ENCODE peak calls at places on chromosomes 4 and X, in nine cellular contexts. One of them, this sample, is unnamed.

GRCh38 chrX:153649178-153649914 is 2.3 kb downstream of the DUSP9 start:
- DNase-seq in psoas muscle: peak; percentile 60
- DNase-seq in adipocyte: no peak
- DNase-seq in H7: peak; percentile 94
- DNase-seq in ascending aorta: no peak
- DNase-seq in astrocyte: no peak
- DNase-seq in Panc1: no peak
- DNase-seq in IMR-90: no peak
- DNase-seq in CD4-positive, alpha-beta memory T cell: peak; percentile 38
- DNase-seq in this sample: no peak

GRCh38 chr4:125313497-125313896 is 1.3 kb upstream of the FAT4 start:
- DNase-seq in ascending aorta: no peak
- DNase-seq in astrocyte: peak; percentile 73
- DNase-seq in psoas muscle: no peak
- DNase-seq in CD4-positive, alpha-beta memory T cell: peak; percentile 25
- DNase-seq in Panc1: no peak
- DNase-seq in IMR-90: peak; percentile 94
- DNase-seq in H7: peak; percentile 55
- DNase-seq in adipocyte: peak; percentile 98
- DNase-seq in this sample: peak; percentile 91

GRCh38 chrX:136909119-136909705 is 28.7 kb upstream of the RBMX start:
- DNase-seq in psoas muscle: peak; percentile 89
- DNase-seq in astrocyte: peak; percentile 33
- DNase-seq in IMR-90: peak; percentile 45
- DNase-seq in ascending aorta: peak; percentile 23
- DNase-seq in Panc1: peak; percentile 30
- DNase-seq in adipocyte: peak; percentile 86
- DNase-seq in CD4-positive, alpha-beta memory T cell: peak; percentile 75
- DNase-seq in H7: peak; percentile 97
- DNase-seq in this sample: peak; percentile 78

GRCh38 chrX:19212037-19212436 is 89.8 kb upstream of the ADGRG2 start:
- DNase-seq in astrocyte: no peak
- DNase-seq in H7: no peak
- DNase-seq in IMR-90: no peak
- DNase-seq in Panc1: no peak
- DNase-seq in CD4-positive, alpha-beta memory T cell: no peak
- DNase-seq in psoas muscle: no peak
- DNase-seq in adipocyte: no peak
- DNase-seq in ascending aorta: no peak
- DNase-seq in this sample: no peak

GRCh38 chr4:156971168-156971601 is 414 bp downstream of the PDGFC start:
- DNase-seq in CD4-positive, alpha-beta memory T cell: no peak
- DNase-seq in IMR-90: no peak
- DNase-seq in H7: peak; percentile 77
- DNase-seq in astrocyte: no peak
- DNase-seq in ascending aorta: no peak
- DNase-seq in Panc1: no peak
- DNase-seq in adipocyte: no peak
- DNase-seq in psoas muscle: peak; percentile 51
- DNase-seq in this sample: no peak

GRCh38 chr4:138405934-138406567 is 163.9 kb upstream of the SLC7A11 start:
- DNase-seq in CD4-positive, alpha-beta memory T cell: no peak
- DNase-seq in psoas muscle: no peak
- DNase-seq in Panc1: no peak
- DNase-seq in astrocyte: peak; percentile 51
- DNase-seq in adipocyte: peak; percentile 73
- DNase-seq in ascending aorta: no peak
- DNase-seq in IMR-90: peak; percentile 72
- DNase-seq in H7: no peak
- DNase-seq in this sample: peak; percentile 70

GRCh38 chrX:123476636-123477219 is 256.1 kb downstream of the THOC2 start:
- DNase-seq in adipocyte: peak; percentile 15
- DNase-seq in IMR-90: no peak
- DNase-seq in astrocyte: no peak
- DNase-seq in ascending aorta: no peak
- DNase-seq in psoas muscle: no peak
- DNase-seq in CD4-positive, alpha-beta memory T cell: no peak
- DNase-seq in Panc1: no peak
- DNase-seq in H7: no peak
- DNase-seq in this sample: no peak

GRCh38 chr4:41573458-41574129 is 35.6 kb downstream of the LIMCH1 start:
- DNase-seq in astrocyte: peak; percentile 64
- DNase-seq in H7: no peak
- DNase-seq in psoas muscle: no peak
- DNase-seq in IMR-90: no peak
- DNase-seq in ascending aorta: no peak
- DNase-seq in Panc1: no peak
- DNase-seq in CD4-positive, alpha-beta memory T cell: no peak
- DNase-seq in adipocyte: peak; percentile 34
- DNase-seq in this sample: peak; percentile 49

GRCh38 chr4:145735330-145735638 is 55.3 kb downstream of the C4orf51 start:
- DNase-seq in IMR-90: peak; percentile 96
- DNase-seq in psoas muscle: no peak
- DNase-seq in adipocyte: peak; percentile 86
- DNase-seq in Panc1: no peak
- DNase-seq in CD4-positive, alpha-beta memory T cell: no peak
- DNase-seq in H7: no peak
- DNase-seq in astrocyte: peak; percentile 98
- DNase-seq in ascending aorta: no peak
- DNase-seq in this sample: peak; percentile 91

GRCh38 chr4:108547682-108548081 is 72.7 kb upstream of the RPL34 start:
- DNase-seq in psoas muscle: no peak
- DNase-seq in ascending aorta: no peak
- DNase-seq in Panc1: no peak
- DNase-seq in IMR-90: no peak
- DNase-seq in H7: no peak
- DNase-seq in astrocyte: no peak
- DNase-seq in CD4-positive, alpha-beta memory T cell: no peak
- DNase-seq in adipocyte: no peak
- DNase-seq in this sample: no peak

GRCh38 chrX:106698693-106699092 is 27.8 kb upstream of the RNF128 start:
- DNase-seq in H7: no peak
- DNase-seq in adipocyte: peak; percentile 27
- DNase-seq in CD4-positive, alpha-beta memory T cell: no peak
- DNase-seq in astrocyte: peak; percentile 38
- DNase-seq in ascending aorta: no peak
- DNase-seq in Panc1: no peak
- DNase-seq in IMR-90: peak; percentile 67
- DNase-seq in psoas muscle: no peak
- DNase-seq in this sample: peak; percentile 13

GRCh38 chr4:14458463-14458862 is 543.8 kb upstream of the CPEB2 start:
- DNase-seq in IMR-90: no peak
- DNase-seq in Panc1: no peak
- DNase-seq in psoas muscle: no peak
- DNase-seq in CD4-positive, alpha-beta memory T cell: no peak
- DNase-seq in astrocyte: no peak
- DNase-seq in H7: no peak
- DNase-seq in ascending aorta: no peak
- DNase-seq in adipocyte: no peak
- DNase-seq in this sample: no peak

GRCh38 chr4:155578219-155578618 is 88.4 kb upstream of the GUCY1A1 start:
- DNase-seq in IMR-90: peak; percentile 50
- DNase-seq in ascending aorta: no peak
- DNase-seq in astrocyte: peak; percentile 39
- DNase-seq in Panc1: no peak
- DNase-seq in CD4-positive, alpha-beta memory T cell: no peak
- DNase-seq in H7: no peak
- DNase-seq in psoas muscle: no peak
- DNase-seq in adipocyte: no peak
- DNase-seq in this sample: no peak

GRCh38 chr4:108453366-108453765 is 167.0 kb upstream of the RPL34 start:
- DNase-seq in H7: no peak
- DNase-seq in psoas muscle: no peak
- DNase-seq in Panc1: no peak
- DNase-seq in adipocyte: no peak
- DNase-seq in IMR-90: no peak
- DNase-seq in CD4-positive, alpha-beta memory T cell: no peak
- DNase-seq in ascending aorta: no peak
- DNase-seq in astrocyte: no peak
- DNase-seq in this sample: no peak

GRCh38 chr4:5760936-5761480 is 50.0 kb downstream of the EVC start:
- DNase-seq in H7: no peak
- DNase-seq in Panc1: no peak
- DNase-seq in ascending aorta: no peak
- DNase-seq in CD4-positive, alpha-beta memory T cell: no peak
- DNase-seq in astrocyte: no peak
- DNase-seq in psoas muscle: no peak
- DNase-seq in adipocyte: no peak
- DNase-seq in IMR-90: no peak
- DNase-seq in this sample: no peak

GRCh38 chr4:153937289-153937688 is 148.4 kb upstream of the SFRP2 start:
- DNase-seq in ascending aorta: no peak
- DNase-seq in Panc1: no peak
- DNase-seq in psoas muscle: no peak
- DNase-seq in CD4-positive, alpha-beta memory T cell: no peak
- DNase-seq in IMR-90: no peak
- DNase-seq in H7: no peak
- DNase-seq in adipocyte: no peak
- DNase-seq in astrocyte: no peak
- DNase-seq in this sample: no peak

GRCh38 chr4:108370291-108370690 is 201.6 kb upstream of the LEF1 start:
- DNase-seq in ascending aorta: no peak
- DNase-seq in psoas muscle: no peak
- DNase-seq in adipocyte: no peak
- DNase-seq in IMR-90: no peak
- DNase-seq in H7: no peak
- DNase-seq in astrocyte: no peak
- DNase-seq in Panc1: no peak
- DNase-seq in CD4-positive, alpha-beta memory T cell: no peak
- DNase-seq in this sample: no peak

GRCh38 chr4:72918362-72918761 is 151.2 kb downstream of the COX18 start:
- DNase-seq in ascending aorta: no peak
- DNase-seq in adipocyte: no peak
- DNase-seq in H7: no peak
- DNase-seq in astrocyte: no peak
- DNase-seq in Panc1: no peak
- DNase-seq in IMR-90: no peak
- DNase-seq in psoas muscle: no peak
- DNase-seq in CD4-positive, alpha-beta memory T cell: no peak
- DNase-seq in this sample: no peak

GRCh38 chrX:124098089-124098488 is 136.6 kb downstream of the STAG2 start:
- DNase-seq in Panc1: peak; percentile 17
- DNase-seq in IMR-90: peak; percentile 51
- DNase-seq in psoas muscle: no peak
- DNase-seq in H7: no peak
- DNase-seq in ascending aorta: no peak
- DNase-seq in adipocyte: peak; percentile 66
- DNase-seq in astrocyte: peak; percentile 24
- DNase-seq in CD4-positive, alpha-beta memory T cell: peak; percentile 17
- DNase-seq in this sample: peak; percentile 36

GRCh38 chr4:189090174-189090814 is 850.4 kb upstream of the FRG1 start:
- DNase-seq in CD4-positive, alpha-beta memory T cell: no peak
- DNase-seq in IMR-90: peak; percentile 45
- DNase-seq in H7: peak; percentile 69
- DNase-seq in astrocyte: no peak
- DNase-seq in adipocyte: peak; percentile 52
- DNase-seq in Panc1: no peak
- DNase-seq in ascending aorta: no peak
- DNase-seq in psoas muscle: no peak
- DNase-seq in this sample: peak; percentile 61

GRCh38 chrX:73867144-73867543 is 304.1 kb downstream of the CHIC1 start:
- DNase-seq in adipocyte: no peak
- DNase-seq in H7: no peak
- DNase-seq in Panc1: no peak
- DNase-seq in IMR-90: no peak
- DNase-seq in psoas muscle: no peak
- DNase-seq in astrocyte: no peak
- DNase-seq in ascending aorta: no peak
- DNase-seq in CD4-positive, alpha-beta memory T cell: no peak
- DNase-seq in this sample: no peak
- H3K4me3 ChIP-seq in adipocyte: no peak overlapping the region
- H3K4me3 ChIP-seq in H7: no peak overlapping the region
- H3K4me3 ChIP-seq in Panc1: no peak overlapping the region
- H3K4me3 ChIP-seq in IMR-90: no peak overlapping the region
- H3K4me3 ChIP-seq in psoas muscle: no peak overlapping the region
- H3K4me3 ChIP-seq in astrocyte: no peak overlapping the region
- H3K4me3 ChIP-seq in ascending aorta: no peak overlapping the region
- H3K4me3 ChIP-seq in CD4-positive, alpha-beta memory T cell: no peak overlapping the region
- H3K4me3 ChIP-seq in this sample: no peak overlapping the region

DNA sequence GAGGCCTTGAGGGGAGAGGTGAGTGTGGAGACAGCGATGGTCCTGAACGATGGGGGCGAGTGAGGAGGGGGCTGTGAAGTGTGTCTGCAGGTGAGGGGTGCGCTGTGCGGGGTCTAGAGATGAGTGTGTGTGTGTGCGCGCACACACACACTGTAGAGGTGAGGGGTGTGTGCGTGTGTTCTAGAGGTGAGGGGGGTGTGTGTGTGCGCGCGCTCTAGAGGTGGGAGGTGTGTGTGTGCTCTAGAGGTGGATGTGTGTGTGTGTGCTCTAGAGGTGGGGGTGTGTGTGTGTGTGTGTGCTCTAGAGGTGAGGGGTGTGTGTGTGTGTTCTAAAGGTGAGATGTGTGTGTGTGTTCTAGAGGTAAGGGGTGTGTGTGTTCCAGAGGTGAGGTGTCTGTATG is 574 bp downstream of the BST1 start:
- DNase-seq in astrocyte: no peak
- DNase-seq in H7: no peak
- DNase-seq in CD4-positive, alpha-beta memory T cell: no peak
- DNase-seq in IMR-90: no peak
- DNase-seq in psoas muscle: no peak
- DNase-seq in Panc1: no peak
- DNase-seq in adipocyte: no peak
- DNase-seq in ascending aorta: no peak
- DNase-seq in this sample: no peak
- H3K4me3 ChIP-seq in astrocyte: peak overlapping the region; percentile 73
- H3K4me3 ChIP-seq in H7: no peak overlapping the region
- H3K4me3 ChIP-seq in CD4-positive, alpha-beta memory T cell: no peak overlapping the region
- H3K4me3 ChIP-seq in IMR-90: peak overlapping the region; percentile 39
- H3K4me3 ChIP-seq in psoas muscle: peak overlapping the region; percentile 63
- H3K4me3 ChIP-seq in Panc1: no peak overlapping the region
- H3K4me3 ChIP-seq in adipocyte: peak overlapping the region; percentile 83
- H3K4me3 ChIP-seq in ascending aorta: peak overlapping the region; percentile 75
- H3K4me3 ChIP-seq in this sample: no peak overlapping the region

GRCh38 chrX:46757052-46757451 is 1.9 kb downstream of the SLC9A7 start:
- DNase-seq in astrocyte: no peak
- DNase-seq in psoas muscle: no peak
- DNase-seq in adipocyte: no peak
- DNase-seq in CD4-positive, alpha-beta memory T cell: no peak
- DNase-seq in ascending aorta: no peak
- DNase-seq in IMR-90: no peak
- DNase-seq in H7: no peak
- DNase-seq in Panc1: no peak
- DNase-seq in this sample: no peak
- H3K4me3 ChIP-seq in astrocyte: peak overlapping the region; percentile 73
- H3K4me3 ChIP-seq in psoas muscle: no peak overlapping the region
- H3K4me3 ChIP-seq in adipocyte: no peak overlapping the region
- H3K4me3 ChIP-seq in CD4-positive, alpha-beta memory T cell: no peak overlapping the region
- H3K4me3 ChIP-seq in ascending aorta: no peak overlapping the region
- H3K4me3 ChIP-seq in IMR-90: peak overlapping the region; percentile 14
- H3K4me3 ChIP-seq in H7: no peak overlapping the region
- H3K4me3 ChIP-seq in Panc1: peak overlapping the region; percentile 65
- H3K4me3 ChIP-seq in this sample: peak overlapping the region; percentile 86

DNA sequence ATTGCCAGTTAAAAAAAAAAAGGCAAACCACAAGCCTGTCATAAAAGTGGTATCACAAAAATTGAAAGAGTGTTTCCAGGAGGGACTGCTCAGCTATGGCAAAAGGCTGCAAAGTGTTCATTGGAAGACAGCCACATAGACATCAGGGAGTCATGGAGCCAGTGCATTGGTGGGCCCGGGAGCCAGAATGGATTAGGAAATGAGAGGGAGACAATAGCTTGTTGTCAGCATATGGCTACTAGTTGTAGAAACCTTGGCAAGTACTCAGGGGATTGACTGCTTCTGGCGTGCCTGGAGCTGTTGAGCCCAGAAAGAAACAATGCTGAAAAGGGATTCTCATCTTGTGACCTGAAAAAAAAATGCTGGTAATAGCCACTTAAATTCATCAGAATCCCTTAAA is 5.0 kb downstream of the GAR1 start:
- DNase-seq in psoas muscle: no peak
- DNase-seq in IMR-90: no peak
- DNase-seq in ascending aorta: no peak
- DNase-seq in astrocyte: peak; percentile 30
- DNase-seq in adipocyte: no peak
- DNase-seq in Panc1: no peak
- DNase-seq in CD4-positive, alpha-beta memory T cell: no peak
- DNase-seq in H7: no peak
- DNase-seq in this sample: no peak
- H3K4me3 ChIP-seq in psoas muscle: no peak overlapping the region
- H3K4me3 ChIP-seq in IMR-90: no peak overlapping the region
- H3K4me3 ChIP-seq in ascending aorta: no peak overlapping the region
- H3K4me3 ChIP-seq in astrocyte: no peak overlapping the region
- H3K4me3 ChIP-seq in adipocyte: no peak overlapping the region
- H3K4me3 ChIP-seq in Panc1: no peak overlapping the region
- H3K4me3 ChIP-seq in CD4-positive, alpha-beta memory T cell: no peak overlapping the region
- H3K4me3 ChIP-seq in H7: no peak overlapping the region
- H3K4me3 ChIP-seq in this sample: no peak overlapping the region

This sample was measured in mesenchymal stem cell.